ENCODE peak calls at places on chromosomes 16 and 17, in eight cellular contexts. V is GM23338, E is K562, H is HCT116, M is GM12878, J is HepG2, L is Panc1, K is SK-N-SH. U is an unnamed sample.

GRCh38 chr17:52546493-52546892 is 388.0 kb upstream of the CA10 start:
- DNase-seq in V (peak; percentile 9), E (no peak), H (no peak), M (no peak), J (no peak), L (no peak), K (no peak), U (no peak)

GRCh38 chr17:43931062-43931571 is 11.2 kb downstream of the PPY start:
- DNase-seq in V (no peak), E (no peak), H (no peak), M (no peak), J (peak; percentile 92), L (no peak), K (no peak), U (no peak)

GRCh38 chr17:46984892-46985291 is 5.8 kb upstream of the RPRML start:
- DNase-seq in V (no peak), E (no peak), H (no peak), M (no peak), J (peak; percentile 49), L (no peak), K (no peak), U (no peak)

GRCh38 chr17:42322382-42323267 is 34.3 kb downstream of the STAT5A start:
- DNase-seq in V (peak; percentile 98), E (peak; percentile 98), H (peak; percentile 85), M (peak; percentile 61), J (peak; percentile 90), L (peak; percentile 82), K (peak; percentile 90), U (peak; percentile 92)

GRCh38 chr17:41428591-41429326 is 4.4 kb upstream of the KRT37 start:
- DNase-seq in V (no peak), E (no peak), H (no peak), M (no peak), J (peak; percentile 35), L (no peak), K (no peak), U (no peak)

GRCh38 chr17:62819511-62820221 is 11.6 kb upstream of the MARCHF10 start:
- DNase-seq in V (peak; percentile 64), E (no peak), H (peak; percentile 71), M (no peak), J (peak; percentile 78), L (peak; percentile 87), K (peak; percentile 56), U (no peak)

GRCh38 chr16:83794874-83795273 is 12.9 kb upstream of the HSBP1 start:
- DNase-seq in V (no peak), E (no peak), H (no peak), M (no peak), J (no peak), L (no peak), K (no peak), U (no peak)

GRCh38 chr16:28879841-28880588 is 1.7 kb downstream of the ATP2A1 start:
- DNase-seq in V (peak; percentile 93), E (peak; percentile 95), H (peak; percentile 61), M (peak; percentile 46), J (no peak), L (peak; percentile 30), K (peak; percentile 99), U (peak; percentile 70)

GRCh38 chr17:48293319-48294192 is 136.5 kb downstream of the SKAP1 start:
- DNase-seq in V (peak; percentile 41), E (no peak), H (no peak), M (no peak), J (no peak), L (no peak), K (no peak), U (no peak)

GRCh38 chr16:2026461-2027023 is at the start of gene NHERF2:
- DNase-seq in V (peak; percentile 53), E (peak; percentile 59), H (no peak), M (no peak), J (no peak), L (no peak), K (peak; percentile 90), U (no peak)

GRCh38 chr16:1199342-1200013 is 25.6 kb downstream of the TPSG1 start:
- DNase-seq in V (no peak), E (no peak), H (no peak), M (no peak), J (no peak), L (no peak), K (peak; percentile 57), U (no peak)

GRCh38 chr17:81197409-81197795 is 25.4 kb downstream of the CEP131 start:
- DNase-seq in V (no peak), E (no peak), H (no peak), M (no peak), J (no peak), L (no peak), K (no peak), U (no peak)

GRCh38 chr16:2333772-2334379 is 6.7 kb downstream of the ABCA3 start:
- DNase-seq in V (no peak), E (peak; percentile 67), H (peak; percentile 45), M (no peak), J (peak; percentile 20), L (no peak), K (no peak), U (no peak)

GRCh38 chr17:17919169-17920107 is 52.8 kb downstream of the TOM1L2 start:
- DNase-seq in V (peak; percentile 89), E (peak; percentile 83), H (peak; percentile 54), M (peak; percentile 39), J (peak; percentile 75), L (no peak), K (peak; percentile 85), U (no peak)

GRCh38 chr16:7351572-7351971 is 18.9 kb downstream of the RBFOX1 start:
- DNase-seq in V (no peak), E (no peak), H (no peak), M (no peak), J (no peak), L (no peak), K (no peak), U (no peak)

GRCh38 chr17:81440511-81441244 is 45.4 kb downstream of the BAHCC1 start:
- DNase-seq in V (peak; percentile 88), E (peak; percentile 64), H (no peak), M (no peak), J (peak; percentile 67), L (no peak), K (peak; percentile 98), U (peak; percentile 25)

GRCh38 chr16:29148867-29149272 is 164.0 kb downstream of the LAT start:
- DNase-seq in V (no peak), E (no peak), H (no peak), M (no peak), J (no peak), L (no peak), K (no peak), U (no peak)

GRCh38 chr16:14249291-14250032 is 178.3 kb downstream of the MRTFB start:
- DNase-seq in V (peak; percentile 71), E (peak; percentile 58), H (peak; percentile 12), M (peak; percentile 13), J (peak; percentile 53), L (peak; percentile 43), K (peak; percentile 54), U (peak; percentile 34)

GRCh38 chr17:57410169-57410568 is 153.8 kb downstream of the MSI2 start:
- DNase-seq in V (no peak), E (no peak), H (no peak), M (no peak), J (no peak), L (no peak), K (no peak), U (no peak)

GRCh38 chr16:84526794-84527485 is 22.5 kb upstream of the MEAK7 start:
- DNase-seq in V (no peak), E (no peak), H (no peak), M (no peak), J (no peak), L (no peak), K (no peak), U (no peak)

GRCh38 chr16:88909431-88910210 is 43.2 kb upstream of the PABPN1L start:
- DNase-seq in V (no peak), E (no peak), H (no peak), M (no peak), J (no peak), L (no peak), K (no peak), U (no peak)

GRCh38 chr16:78748471-78748929 is 649.0 kb downstream of the WWOX start:
- DNase-seq in V (no peak), E (no peak), H (no peak), M (no peak), J (no peak), L (no peak), K (peak; percentile 51), U (no peak)

GRCh38 chr16:4616047-4616811 is 1.5 kb upstream of the UBALD1 start:
- DNase-seq in V (peak; percentile 100), E (peak; percentile 100), H (peak; percentile 100), M (peak; percentile 98), J (peak; percentile 100), L (peak; percentile 98), K (peak; percentile 96), U (peak; percentile 100)
- TF ChIP-seq POLR2AphosphoS5 in V (peak; percentile 53), E (peak; percentile 72), H (peak; percentile 62), M (peak; percentile 87), J (peak; percentile 70), L (peak; percentile 60), K (peak; percentile 63), U (peak; percentile 66)

DNA sequence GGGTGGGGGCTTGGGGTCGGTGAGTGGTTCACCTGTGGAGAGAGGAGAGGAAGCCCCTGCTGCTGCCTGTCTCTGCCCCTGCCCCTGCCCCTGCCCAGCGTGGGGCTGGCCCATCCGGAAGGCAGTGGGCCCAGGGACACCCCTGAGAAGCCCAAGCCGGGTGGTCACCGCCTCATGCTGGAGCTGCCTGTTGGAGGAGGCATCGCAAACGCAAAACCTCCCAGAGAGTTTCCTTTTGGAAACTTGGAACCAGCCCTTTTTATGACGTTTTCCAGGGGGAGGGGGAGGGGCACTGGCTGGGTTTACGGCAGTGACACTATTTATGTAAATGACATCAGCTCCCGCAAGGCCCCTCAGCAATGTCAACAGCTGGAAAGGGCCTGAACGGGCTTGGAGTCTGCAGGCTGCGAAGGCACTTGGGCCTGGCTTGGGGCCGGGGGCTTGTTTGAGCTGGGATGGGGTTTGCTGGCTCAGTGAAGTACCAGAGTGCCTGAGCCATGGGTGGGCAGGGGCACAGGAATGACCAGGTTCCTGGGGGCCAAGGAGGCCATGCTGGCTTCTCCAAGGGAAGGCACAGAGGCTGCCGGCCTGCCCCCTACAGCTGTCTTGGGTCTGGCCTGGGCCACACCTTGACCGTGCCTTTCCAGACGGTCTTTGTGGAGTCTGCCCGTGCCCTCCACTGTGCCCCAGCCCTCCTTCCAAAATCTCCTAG is 219.5 kb downstream of the NTN1 start:
- DNase-seq in V (peak; percentile 84), E (peak; percentile 32), H (no peak), M (no peak), J (peak; percentile 35), L (no peak), K (no peak), U (no peak)
- TF ChIP-seq REST in V (no peak), E (no peak), H (no peak), M (no peak), J (no peak), L (no peak), K (no peak), U (no peak)

GRCh38 chr17:64538508-64539120 is 31.8 kb downstream of the CEP95 start:
- DNase-seq in V (no peak), E (no peak), H (no peak), M (no peak), J (no peak), L (no peak), K (no peak), U (no peak)
- TF ChIP-seq POLR2AphosphoS5 in V (no peak), E (no peak), H (peak; percentile 6), M (no peak), J (peak; percentile 26), L (no peak), K (peak; percentile 13), U (no peak)

DNA sequence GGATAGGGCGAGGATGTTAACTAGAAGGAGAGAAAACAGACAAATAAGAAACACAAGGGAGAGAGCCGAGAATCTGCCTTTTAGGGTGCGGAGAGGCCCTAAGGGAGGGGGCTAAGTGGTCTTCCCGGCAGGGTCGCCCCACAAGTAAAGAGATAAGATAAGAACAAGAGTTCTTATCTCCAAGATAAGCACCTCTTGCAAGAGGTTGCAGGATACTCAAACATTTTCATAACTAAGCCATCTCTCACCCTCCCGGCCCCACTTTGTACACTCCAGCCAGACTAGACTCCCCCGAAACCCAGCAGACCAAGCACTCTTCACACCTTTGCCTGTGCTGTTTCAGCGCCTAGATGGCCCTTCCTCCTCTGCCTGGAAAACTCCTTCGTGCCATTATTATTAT is 14.3 kb downstream of the ZNF319 start:
- DNase-seq in V (no peak), E (no peak), H (no peak), M (no peak), J (no peak), L (no peak), K (no peak), U (no peak)
- TF ChIP-seq REST in V (no peak), E (no peak), H (no peak), M (no peak), J (no peak), L (no peak), K (no peak), U (no peak)

U was measured in HL-60.